ENCODE peak calls at places on chromosome 4, in seven cellular contexts. One of them, this sample, is unnamed.

GRCh38 chr4:88219099-88219498 is 60.7 kb upstream of the ABCG2 start:
- DNase-seq in pons: peak
- DNase-seq in SW 1271: peak
- DNase-seq in BJ: no peak
- DNase-seq in islet precursor cell: no peak
- DNase-seq in stimulated activated CD4-positive, alpha-beta T cell treated with anti-CD3 and anti-CD28 coated beads, Interleukin-2, amount 100 ng/mL, for 4 hours: no peak
- DNase-seq in stimulated activated CD8-positive, alpha-beta memory T cell treated with anti-CD3 and anti-CD28 coated beads, Interleukin-7, amount 100 ng/mL, for 1 hour: no peak
- DNase-seq in this sample: no peak

GRCh38 chr4:148373093-148373492 is 69.1 kb downstream of the NR3C2 start:
- DNase-seq in pons: no peak
- DNase-seq in SW 1271: no peak
- DNase-seq in BJ: no peak
- DNase-seq in islet precursor cell: no peak
- DNase-seq in stimulated activated CD4-positive, alpha-beta T cell treated with anti-CD3 and anti-CD28 coated beads, Interleukin-2, amount 100 ng/mL, for 4 hours: no peak
- DNase-seq in stimulated activated CD8-positive, alpha-beta memory T cell treated with anti-CD3 and anti-CD28 coated beads, Interleukin-7, amount 100 ng/mL, for 1 hour: no peak
- DNase-seq in this sample: no peak

GRCh38 chr4:126221262-126221661 is 906.5 kb downstream of the FAT4 start:
- DNase-seq in pons: no peak
- DNase-seq in SW 1271: no peak
- DNase-seq in BJ: no peak
- DNase-seq in islet precursor cell: no peak
- DNase-seq in stimulated activated CD4-positive, alpha-beta T cell treated with anti-CD3 and anti-CD28 coated beads, Interleukin-2, amount 100 ng/mL, for 4 hours: no peak
- DNase-seq in stimulated activated CD8-positive, alpha-beta memory T cell treated with anti-CD3 and anti-CD28 coated beads, Interleukin-7, amount 100 ng/mL, for 1 hour: no peak
- DNase-seq in this sample: no peak

GRCh38 chr4:56655209-56655626 is 25.9 kb downstream of the HOPX start:
- DNase-seq in pons: no peak
- DNase-seq in SW 1271: no peak
- DNase-seq in BJ: no peak
- DNase-seq in islet precursor cell: no peak
- DNase-seq in stimulated activated CD4-positive, alpha-beta T cell treated with anti-CD3 and anti-CD28 coated beads, Interleukin-2, amount 100 ng/mL, for 4 hours: no peak
- DNase-seq in stimulated activated CD8-positive, alpha-beta memory T cell treated with anti-CD3 and anti-CD28 coated beads, Interleukin-7, amount 100 ng/mL, for 1 hour: no peak
- DNase-seq in this sample: no peak

GRCh38 chr4:95209942-95210341 is 338.8 kb downstream of the UNC5C start:
- DNase-seq in pons: no peak
- DNase-seq in SW 1271: no peak
- DNase-seq in BJ: no peak
- DNase-seq in islet precursor cell: no peak
- DNase-seq in stimulated activated CD4-positive, alpha-beta T cell treated with anti-CD3 and anti-CD28 coated beads, Interleukin-2, amount 100 ng/mL, for 4 hours: no peak
- DNase-seq in stimulated activated CD8-positive, alpha-beta memory T cell treated with anti-CD3 and anti-CD28 coated beads, Interleukin-7, amount 100 ng/mL, for 1 hour: no peak
- DNase-seq in this sample: no peak

GRCh38 chr4:52377563-52377962 is 281.5 kb downstream of the USP46 start:
- DNase-seq in pons: no peak
- DNase-seq in SW 1271: no peak
- DNase-seq in BJ: no peak
- DNase-seq in islet precursor cell: peak
- DNase-seq in stimulated activated CD4-positive, alpha-beta T cell treated with anti-CD3 and anti-CD28 coated beads, Interleukin-2, amount 100 ng/mL, for 4 hours: no peak
- DNase-seq in stimulated activated CD8-positive, alpha-beta memory T cell treated with anti-CD3 and anti-CD28 coated beads, Interleukin-7, amount 100 ng/mL, for 1 hour: no peak
- DNase-seq in this sample: no peak

GRCh38 chr4:10808591-10808990 is 124.0 kb upstream of the CLNK start:
- DNase-seq in pons: peak
- DNase-seq in SW 1271: no peak
- DNase-seq in BJ: no peak
- DNase-seq in islet precursor cell: no peak
- DNase-seq in stimulated activated CD4-positive, alpha-beta T cell treated with anti-CD3 and anti-CD28 coated beads, Interleukin-2, amount 100 ng/mL, for 4 hours: no peak
- DNase-seq in stimulated activated CD8-positive, alpha-beta memory T cell treated with anti-CD3 and anti-CD28 coated beads, Interleukin-7, amount 100 ng/mL, for 1 hour: no peak
- DNase-seq in this sample: no peak

GRCh38 chr4:82436780-82437179 is 6.4 kb downstream of the ENOPH1 start:
- DNase-seq in pons: no peak
- DNase-seq in SW 1271: no peak
- DNase-seq in BJ: no peak
- DNase-seq in islet precursor cell: no peak
- DNase-seq in stimulated activated CD4-positive, alpha-beta T cell treated with anti-CD3 and anti-CD28 coated beads, Interleukin-2, amount 100 ng/mL, for 4 hours: no peak
- DNase-seq in stimulated activated CD8-positive, alpha-beta memory T cell treated with anti-CD3 and anti-CD28 coated beads, Interleukin-7, amount 100 ng/mL, for 1 hour: no peak
- DNase-seq in this sample: no peak

GRCh38 chr4:138561906-138562305 is 319.8 kb upstream of the SLC7A11 start:
- DNase-seq in pons: no peak
- DNase-seq in SW 1271: no peak
- DNase-seq in BJ: no peak
- DNase-seq in islet precursor cell: no peak
- DNase-seq in stimulated activated CD4-positive, alpha-beta T cell treated with anti-CD3 and anti-CD28 coated beads, Interleukin-2, amount 100 ng/mL, for 4 hours: no peak
- DNase-seq in stimulated activated CD8-positive, alpha-beta memory T cell treated with anti-CD3 and anti-CD28 coated beads, Interleukin-7, amount 100 ng/mL, for 1 hour: no peak
- DNase-seq in this sample: no peak

GRCh38 chr4:124936427-124936826 is 223.9 kb upstream of the ANKRD50 start:
- DNase-seq in pons: no peak
- DNase-seq in SW 1271: no peak
- DNase-seq in BJ: no peak
- DNase-seq in islet precursor cell: peak
- DNase-seq in stimulated activated CD4-positive, alpha-beta T cell treated with anti-CD3 and anti-CD28 coated beads, Interleukin-2, amount 100 ng/mL, for 4 hours: no peak
- DNase-seq in stimulated activated CD8-positive, alpha-beta memory T cell treated with anti-CD3 and anti-CD28 coated beads, Interleukin-7, amount 100 ng/mL, for 1 hour: no peak
- DNase-seq in this sample: no peak

GRCh38 chr4:148056879-148057278 is 325.0 kb downstream of the ARHGAP10 start:
- DNase-seq in pons: peak
- DNase-seq in SW 1271: no peak
- DNase-seq in BJ: no peak
- DNase-seq in islet precursor cell: no peak
- DNase-seq in stimulated activated CD4-positive, alpha-beta T cell treated with anti-CD3 and anti-CD28 coated beads, Interleukin-2, amount 100 ng/mL, for 4 hours: peak
- DNase-seq in stimulated activated CD8-positive, alpha-beta memory T cell treated with anti-CD3 and anti-CD28 coated beads, Interleukin-7, amount 100 ng/mL, for 1 hour: peak
- DNase-seq in this sample: peak

GRCh38 chr4:103718993-103719319 is 829 bp downstream of the TACR3 start:
- DNase-seq in pons: no peak
- DNase-seq in SW 1271: no peak
- DNase-seq in BJ: no peak
- DNase-seq in islet precursor cell: no peak
- DNase-seq in stimulated activated CD4-positive, alpha-beta T cell treated with anti-CD3 and anti-CD28 coated beads, Interleukin-2, amount 100 ng/mL, for 4 hours: no peak
- DNase-seq in stimulated activated CD8-positive, alpha-beta memory T cell treated with anti-CD3 and anti-CD28 coated beads, Interleukin-7, amount 100 ng/mL, for 1 hour: no peak
- DNase-seq in this sample: no peak

GRCh38 chr4:119946359-119946758 is 120.3 kb downstream of the MAD2L1 start:
- DNase-seq in pons: no peak
- DNase-seq in SW 1271: no peak
- DNase-seq in BJ: no peak
- DNase-seq in islet precursor cell: no peak
- DNase-seq in stimulated activated CD4-positive, alpha-beta T cell treated with anti-CD3 and anti-CD28 coated beads, Interleukin-2, amount 100 ng/mL, for 4 hours: no peak
- DNase-seq in stimulated activated CD8-positive, alpha-beta memory T cell treated with anti-CD3 and anti-CD28 coated beads, Interleukin-7, amount 100 ng/mL, for 1 hour: no peak
- DNase-seq in this sample: no peak

GRCh38 chr4:113784497-113785254 is 23.1 kb upstream of the CAMK2D start:
- DNase-seq in pons: peak
- DNase-seq in SW 1271: peak
- DNase-seq in BJ: peak
- DNase-seq in islet precursor cell: no peak
- DNase-seq in stimulated activated CD4-positive, alpha-beta T cell treated with anti-CD3 and anti-CD28 coated beads, Interleukin-2, amount 100 ng/mL, for 4 hours: no peak
- DNase-seq in stimulated activated CD8-positive, alpha-beta memory T cell treated with anti-CD3 and anti-CD28 coated beads, Interleukin-7, amount 100 ng/mL, for 1 hour: no peak
- DNase-seq in this sample: no peak

GRCh38 chr4:150117094-150117493 is 38.8 kb downstream of the DCLK2 start:
- DNase-seq in pons: no peak
- DNase-seq in SW 1271: no peak
- DNase-seq in BJ: no peak
- DNase-seq in islet precursor cell: no peak
- DNase-seq in stimulated activated CD4-positive, alpha-beta T cell treated with anti-CD3 and anti-CD28 coated beads, Interleukin-2, amount 100 ng/mL, for 4 hours: no peak
- DNase-seq in stimulated activated CD8-positive, alpha-beta memory T cell treated with anti-CD3 and anti-CD28 coated beads, Interleukin-7, amount 100 ng/mL, for 1 hour: no peak
- DNase-seq in this sample: no peak

GRCh38 chr4:119041951-119042560 is 93.6 kb upstream of the MYOZ2 start:
- DNase-seq in pons: peak
- DNase-seq in SW 1271: peak
- DNase-seq in BJ: no peak
- DNase-seq in islet precursor cell: peak
- DNase-seq in stimulated activated CD4-positive, alpha-beta T cell treated with anti-CD3 and anti-CD28 coated beads, Interleukin-2, amount 100 ng/mL, for 4 hours: peak
- DNase-seq in stimulated activated CD8-positive, alpha-beta memory T cell treated with anti-CD3 and anti-CD28 coated beads, Interleukin-7, amount 100 ng/mL, for 1 hour: no peak
- DNase-seq in this sample: peak

GRCh38 chr4:169583563-169583962 is 28.8 kb downstream of the NEK1 start:
- DNase-seq in pons: peak
- DNase-seq in SW 1271: no peak
- DNase-seq in BJ: peak
- DNase-seq in islet precursor cell: no peak
- DNase-seq in stimulated activated CD4-positive, alpha-beta T cell treated with anti-CD3 and anti-CD28 coated beads, Interleukin-2, amount 100 ng/mL, for 4 hours: no peak
- DNase-seq in stimulated activated CD8-positive, alpha-beta memory T cell treated with anti-CD3 and anti-CD28 coated beads, Interleukin-7, amount 100 ng/mL, for 1 hour: no peak
- DNase-seq in this sample: no peak

GRCh38 chr4:156347412-156348075 is 393.9 kb upstream of the CTSO start:
- DNase-seq in pons: no peak
- DNase-seq in SW 1271: peak
- DNase-seq in BJ: peak
- DNase-seq in islet precursor cell: peak
- DNase-seq in stimulated activated CD4-positive, alpha-beta T cell treated with anti-CD3 and anti-CD28 coated beads, Interleukin-2, amount 100 ng/mL, for 4 hours: no peak
- DNase-seq in stimulated activated CD8-positive, alpha-beta memory T cell treated with anti-CD3 and anti-CD28 coated beads, Interleukin-7, amount 100 ng/mL, for 1 hour: no peak
- DNase-seq in this sample: no peak

GRCh38 chr4:185838514-185839203 is 26.7 kb upstream of the SORBS2 start:
- DNase-seq in pons: no peak
- DNase-seq in SW 1271: no peak
- DNase-seq in BJ: no peak
- DNase-seq in islet precursor cell: peak
- DNase-seq in stimulated activated CD4-positive, alpha-beta T cell treated with anti-CD3 and anti-CD28 coated beads, Interleukin-2, amount 100 ng/mL, for 4 hours: no peak
- DNase-seq in stimulated activated CD8-positive, alpha-beta memory T cell treated with anti-CD3 and anti-CD28 coated beads, Interleukin-7, amount 100 ng/mL, for 1 hour: no peak
- DNase-seq in this sample: no peak

GRCh38 chr4:17098946-17099345 is 200.5 kb upstream of the LDB2 start:
- DNase-seq in pons: no peak
- DNase-seq in SW 1271: no peak
- DNase-seq in BJ: peak
- DNase-seq in islet precursor cell: no peak
- DNase-seq in stimulated activated CD4-positive, alpha-beta T cell treated with anti-CD3 and anti-CD28 coated beads, Interleukin-2, amount 100 ng/mL, for 4 hours: no peak
- DNase-seq in stimulated activated CD8-positive, alpha-beta memory T cell treated with anti-CD3 and anti-CD28 coated beads, Interleukin-7, amount 100 ng/mL, for 1 hour: no peak
- DNase-seq in this sample: no peak

GRCh38 chr4:123477804-123478209 is 81.2 kb downstream of the SPRY1 start:
- DNase-seq in pons: no peak
- DNase-seq in SW 1271: no peak
- DNase-seq in BJ: no peak
- DNase-seq in islet precursor cell: no peak
- DNase-seq in stimulated activated CD4-positive, alpha-beta T cell treated with anti-CD3 and anti-CD28 coated beads, Interleukin-2, amount 100 ng/mL, for 4 hours: peak
- DNase-seq in stimulated activated CD8-positive, alpha-beta memory T cell treated with anti-CD3 and anti-CD28 coated beads, Interleukin-7, amount 100 ng/mL, for 1 hour: no peak
- DNase-seq in this sample: peak

This sample was measured in activated CD4-positive, alpha-beta T cell treated with anti-CD3 and anti-CD28 coated beads for 4 hours.